ENCODE peak calls at places on chromosomes 13 and 19, in seven cellular contexts. J, W, R, S, V, Z and D are unnamed samples.

GRCh38 chr13:41271456-41272285 is 8.3 kb upstream of the MTRF1 start:
- DNase-seq in V (no peak), R (no peak), S (no peak), Z (no peak), W (peak), J (no peak), D (no peak)

GRCh38 chr19:50728084-50728737 is 5.0 kb downstream of the CLEC11A start:
- DNase-seq in Z (peak), W (no peak), S (no peak), V (peak), R (peak), J (peak), D (no peak)

GRCh38 chr13:46595136-46595917 is 42.4 kb downstream of the LRCH1 start:
- DNase-seq in V (no peak), S (no peak), Z (no peak), J (no peak), W (no peak), R (no peak), D (no peak)

GRCh38 chr19:5822181-5822844 is 17.2 kb downstream of the FUT6 start:
- DNase-seq in Z (no peak), R (no peak), W (no peak), V (no peak), J (no peak), S (no peak), D (no peak)

GRCh38 chr19:1214862-1215731 is 9.5 kb downstream of the STK11 start:
- DNase-seq in W (no peak), R (no peak), Z (no peak), S (no peak), V (peak), J (no peak), D (no peak)

GRCh38 chr13:30907167-30907761 is 1.2 kb downstream of the MEDAG start:
- DNase-seq in W (no peak), S (no peak), J (no peak), Z (no peak), V (peak), R (peak), D (no peak)

GRCh38 chr13:107730835-107731234 is 484.5 kb downstream of the LIG4 start:
- DNase-seq in S (no peak), V (no peak), W (no peak), J (no peak), Z (no peak), R (no peak), D (no peak)

GRCh38 chr19:15282311-15282705 is 50.0 kb downstream of the BRD4 start:
- DNase-seq in Z (no peak), R (no peak), W (no peak), J (no peak), V (no peak), S (no peak), D (no peak)

GRCh38 chr13:35992964-35993363 is 138.2 kb downstream of the DCLK1 start:
- DNase-seq in J (no peak), Z (no peak), V (no peak), R (no peak), W (no peak), S (no peak), D (no peak)

GRCh38 chr13:52428295-52428694 is 22.1 kb downstream of the VPS36 start:
- DNase-seq in S (no peak), V (peak), Z (no peak), W (no peak), J (no peak), R (peak), D (peak)

GRCh38 chr19:8321760-8322637 is 703 bp downstream of the RPS28 start:
- DNase-seq in V (no peak), W (no peak), R (no peak), S (no peak), J (no peak), Z (no peak), D (no peak)

GRCh38 chr19:3387645-3388589 is 21.5 kb downstream of the NFIC start:
- DNase-seq in W (no peak), R (no peak), J (no peak), V (peak), S (no peak), Z (no peak), D (peak)

GRCh38 chr13:112687836-112688559 is 1.8 kb upstream of the ATP11A start:
- DNase-seq in V (no peak), J (no peak), Z (no peak), W (no peak), S (no peak), R (no peak), D (no peak)
- TF ChIP-seq JUND in V (no peak), J (no peak), Z (no peak), W (no peak), S (no peak), R (no peak), D (no peak)

DNA sequence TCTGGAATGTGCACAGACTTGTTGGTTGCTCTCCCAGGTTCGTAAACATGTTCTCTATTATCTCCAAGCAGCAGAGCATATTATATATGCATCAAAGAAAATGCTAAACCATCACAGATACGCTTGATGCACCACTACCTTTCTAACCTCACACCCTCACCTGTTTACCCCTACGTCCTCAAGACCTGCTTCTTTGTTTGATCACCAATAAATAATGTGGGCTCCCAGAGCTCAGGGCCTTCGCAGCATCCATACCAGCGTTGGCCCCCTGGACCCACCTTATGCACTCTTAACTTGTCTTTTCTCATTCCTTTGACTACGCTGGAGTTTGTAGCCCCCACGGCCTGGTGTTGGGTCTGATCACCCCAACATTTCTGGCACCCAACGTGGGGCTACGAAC is 10.0 kb upstream of the ZNF443 start:
- DNase-seq in W (no peak), S (no peak), Z (no peak), R (no peak), J (no peak), V (no peak), D (no peak)
- TF ChIP-seq JUND in W (no peak), S (no peak), Z (no peak), R (no peak), J (no peak), V (no peak), D (no peak)

GRCh38 chr13:111176421-111176820 is 61.3 kb downstream of the ARHGEF7 start:
- DNase-seq in J (no peak), R (no peak), V (no peak), W (no peak), S (no peak), Z (no peak), D (no peak)

GRCh38 chr13:111177803-111178389 is 62.8 kb downstream of the ARHGEF7 start:
- DNase-seq in J (no peak), V (no peak), R (no peak), W (no peak), Z (no peak), S (no peak), D (no peak)

GRCh38 chr13:111178417-111178816 is 63.3 kb downstream of the ARHGEF7 start:
- DNase-seq in S (no peak), J (no peak), V (no peak), Z (no peak), R (no peak), W (no peak), D (no peak)

GRCh38 chr13:111175948-111176347 is 60.8 kb downstream of the ARHGEF7 start:
- DNase-seq in W (no peak), V (no peak), J (no peak), Z (no peak), R (no peak), S (no peak), D (no peak)

GRCh38 chr13:111177081-111177711 is 62.1 kb downstream of the ARHGEF7 start:
- DNase-seq in Z (no peak), W (no peak), J (no peak), R (no peak), S (no peak), V (no peak), D (no peak)
- TF ChIP-seq JUND in Z (no peak), W (no peak), J (no peak), R (no peak), S (no peak), V (no peak), D (no peak)

GRCh38 chr19:33394723-33395560 is 21.4 kb downstream of the CEBPG start:
- DNase-seq in V (peak), Z (no peak), R (no peak), J (no peak), S (no peak), W (no peak), D (no peak)
- TF ChIP-seq JUND in V (no peak), Z (no peak), R (no peak), J (no peak), S (no peak), W (no peak), D (no peak)

DNA sequence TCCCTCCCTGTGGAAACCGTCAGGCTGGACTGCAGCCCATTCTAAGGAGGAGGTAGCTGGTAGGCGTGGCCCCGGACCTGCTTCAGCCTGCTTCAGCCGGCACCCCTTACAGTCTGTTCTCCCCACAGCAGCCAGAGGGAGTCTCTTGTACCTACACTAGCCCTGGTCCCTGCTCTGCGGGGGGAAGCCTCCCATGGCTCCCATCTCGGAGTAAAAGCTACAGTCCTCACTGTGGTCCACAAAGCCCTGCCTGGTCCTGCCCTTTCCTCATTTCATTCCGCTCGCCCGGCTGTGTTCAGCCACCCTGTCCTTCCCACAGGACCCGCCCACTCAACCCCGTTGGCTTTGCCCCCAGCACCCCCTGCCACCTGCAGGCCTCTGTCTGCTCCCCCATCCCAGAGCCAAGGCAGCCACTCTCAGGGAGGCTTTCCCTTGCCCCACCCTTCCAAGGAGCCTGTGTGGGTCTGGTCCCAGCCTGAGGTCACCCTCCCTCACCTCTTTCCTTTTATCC is 1.3 kb downstream of the PGLYRP1 start:
- DNase-seq in J (no peak), V (no peak), Z (peak), S (no peak), W (no peak), R (no peak), D (peak)
- TF ChIP-seq JUND in J (no peak), V (no peak), Z (no peak), S (no peak), W (no peak), R (no peak), D (no peak)

DNA sequence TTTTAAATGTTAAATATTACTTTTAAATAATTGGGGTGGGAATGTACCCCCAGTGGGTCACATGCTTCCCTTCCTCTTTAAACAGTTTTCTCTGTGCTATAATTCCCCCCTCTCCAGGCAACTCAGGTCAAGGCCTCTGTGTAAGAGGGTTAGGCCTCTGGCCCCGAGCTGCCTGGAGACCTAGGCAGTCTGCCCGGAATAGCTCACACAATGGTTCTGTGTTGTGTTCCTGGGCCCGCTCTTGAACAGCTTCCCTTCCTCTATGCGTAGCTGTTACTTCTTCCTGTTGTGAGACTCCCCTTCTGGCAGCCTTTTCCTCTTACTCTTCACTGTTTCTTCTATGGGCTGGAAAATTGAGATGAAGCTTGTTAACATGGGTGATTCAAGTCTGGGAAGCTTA is 14.8 kb upstream of the ZNF492 start:
- DNase-seq in W (no peak), Z (no peak), V (no peak), J (no peak), S (no peak), R (no peak), D (no peak)
- TF ChIP-seq JUND in W (no peak), Z (no peak), V (no peak), J (no peak), S (no peak), R (no peak), D (no peak)

DNA sequence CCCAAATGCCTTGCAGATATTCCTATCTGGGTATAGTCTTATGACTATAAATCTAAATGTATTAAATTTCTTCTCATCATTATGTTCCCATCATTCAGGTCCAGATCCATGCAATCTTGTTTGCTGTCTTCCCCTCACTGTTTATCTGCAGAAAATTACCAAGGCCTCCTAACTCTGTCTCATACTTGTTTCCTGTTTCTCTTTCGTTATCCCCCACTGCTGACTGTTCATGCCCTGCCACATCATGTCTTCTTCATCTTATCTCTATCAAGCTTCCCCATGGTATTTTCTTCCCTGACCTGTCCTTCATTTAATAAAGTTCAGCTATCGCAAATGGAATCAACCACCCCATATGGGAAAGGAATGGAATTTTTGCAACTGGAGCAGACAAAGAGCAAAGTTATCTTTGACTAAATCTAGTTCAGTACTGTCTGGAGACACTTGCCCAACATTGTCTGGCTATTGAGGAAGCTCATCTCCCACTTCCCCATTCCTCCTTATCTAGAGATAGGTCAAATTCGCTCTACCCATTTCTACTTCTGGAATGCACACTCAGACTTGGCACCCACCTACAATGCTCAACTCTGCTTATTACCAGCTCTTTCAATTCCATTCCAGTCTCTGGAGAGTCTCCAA is 1358.1 kb downstream of the EFNB2 start:
- DNase-seq in W (no peak), R (no peak), V (no peak), Z (no peak), J (no peak), S (no peak), D (no peak)
- TF ChIP-seq JUND in W (no peak), R (no peak), V (no peak), Z (no peak), J (no peak), S (no peak), D (no peak)

GRCh38 chr13:98997738-98998641 is 20.1 kb upstream of the DOCK9 start:
- DNase-seq in Z (no peak), R (no peak), S (no peak), J (no peak), W (no peak), V (no peak), D (no peak)
- TF ChIP-seq JUND in Z (no peak), R (no peak), S (peak), J (no peak), W (no peak), V (no peak), D (no peak)

GRCh38 chr19:52492991-52493470 is 34.4 kb upstream of the ZNF808 start:
- DNase-seq in J (peak), W (no peak), Z (no peak), V (peak), S (no peak), R (no peak), D (peak)
- TF ChIP-seq JUND in J (no peak), W (no peak), Z (no peak), V (no peak), S (no peak), R (no peak), D (no peak)

GRCh38 chr13:75829874-75830273 is 193.7 kb downstream of the LMO7 start:
- DNase-seq in Z (no peak), S (no peak), W (no peak), J (no peak), R (no peak), V (no peak), D (no peak)
- TF ChIP-seq JUND in Z (no peak), S (no peak), W (no peak), J (no peak), R (no peak), V (peak), D (no peak)